ENCODE peak calls at places on chromosomes 2 and 18, in seven cellular contexts. I, G, R, J, U, Z and C are unnamed samples.

GRCh38 chr2:101696272-101697123 is 1.0 kb upstream of the MAP4K4 start:
- DNase-seq in I (peak; percentile 33), G (no peak), R (no peak), J (peak; percentile 49), U (no peak), Z (peak; percentile 45), C (peak; percentile 63)

GRCh38 chr2:219059725-219060682 is 717 bp downstream of the IHH start:
- DNase-seq in I (no peak), G (peak; percentile 62), R (no peak), J (peak; percentile 72), U (no peak), Z (no peak), C (peak; percentile 33)

GRCh38 chr18:56574827-56575226 is 63.6 kb downstream of the TXNL1 start:
- DNase-seq in I (no peak), G (no peak), R (peak; percentile 35), J (no peak), U (no peak), Z (peak; percentile 75), C (peak; percentile 34)

GRCh38 chr18:12399231-12399630 is 8.5 kb upstream of the PRELID3A start:
- DNase-seq in I (no peak), G (no peak), R (no peak), J (no peak), U (no peak), Z (no peak), C (no peak)

GRCh38 chr18:69365658-69366057 is 35.0 kb upstream of the DOK6 start:
- DNase-seq in I (no peak), G (no peak), R (no peak), J (no peak), U (no peak), Z (no peak), C (no peak)

GRCh38 chr2:113173563-113174368 is at the start of gene PSD4:
- DNase-seq in I (no peak), G (peak; percentile 78), R (no peak), J (peak; percentile 70), U (peak; percentile 73), Z (peak; percentile 68), C (peak; percentile 65)

GRCh38 chr2:162344617-162344950 is 652 bp downstream of the GCA start:
- DNase-seq in I (no peak), G (no peak), R (no peak), J (no peak), U (no peak), Z (no peak), C (no peak)

GRCh38 chr2:9179572-9180201 is 26.9 kb upstream of the ASAP2 start:
- DNase-seq in I (peak; percentile 52), G (no peak), R (peak; percentile 90), J (peak; percentile 57), U (no peak), Z (peak; percentile 63), C (peak; percentile 38)

GRCh38 chr18:44958450-44958849 is 277.8 kb downstream of the SETBP1 start:
- DNase-seq in I (no peak), G (no peak), R (no peak), J (no peak), U (no peak), Z (no peak), C (no peak)

GRCh38 chr2:169397697-169398096 is 35.4 kb upstream of the LRP2 start:
- DNase-seq in I (no peak), G (no peak), R (no peak), J (no peak), U (no peak), Z (no peak), C (no peak)

GRCh38 chr18:45771587-45771986 is 47.6 kb downstream of the SLC14A1 start:
- DNase-seq in I (no peak), G (no peak), R (peak; percentile 78), J (no peak), U (no peak), Z (no peak), C (no peak)

GRCh38 chr2:143530753-143531152 is 401.5 kb downstream of the ARHGAP15 start:
- DNase-seq in I (no peak), G (no peak), R (peak; percentile 8), J (no peak), U (no peak), Z (no peak), C (no peak)

GRCh38 chr2:126661702-126662465 is 5.9 kb downstream of the GYPC start:
- DNase-seq in I (no peak), G (no peak), R (no peak), J (no peak), U (no peak), Z (peak; percentile 58), C (no peak)

GRCh38 chr2:8282858-8283252 is 399.0 kb upstream of the ID2 start:
- DNase-seq in I (no peak), G (no peak), R (no peak), J (no peak), U (no peak), Z (no peak), C (no peak)

GRCh38 chr2:63861220-63861822 is 19.6 kb downstream of the UGP2 start:
- DNase-seq in I (peak; percentile 51), G (no peak), R (peak; percentile 58), J (no peak), U (no peak), Z (peak; percentile 31), C (peak; percentile 72)

GRCh38 chr2:216319771-216320170 is 52.5 kb downstream of the MARCHF4 start:
- DNase-seq in I (no peak), G (no peak), R (peak; percentile 40), J (no peak), U (no peak), Z (no peak), C (no peak)

GRCh38 chr2:24824071-24824588 is 30.9 kb downstream of the CENPO start:
- DNase-seq in I (no peak), G (no peak), R (no peak), J (no peak), U (no peak), Z (no peak), C (no peak)

GRCh38 chr2:24820598-24821432 is 27.6 kb downstream of the CENPO start:
- DNase-seq in I (no peak), G (no peak), R (no peak), J (no peak), U (no peak), Z (no peak), C (no peak)

GRCh38 chr2:24820175-24820513 is 26.9 kb downstream of the CENPO start:
- DNase-seq in I (no peak), G (no peak), R (no peak), J (no peak), U (no peak), Z (no peak), C (no peak)

GRCh38 chr2:24821433-24821891 is 28.2 kb downstream of the CENPO start:
- DNase-seq in I (no peak), G (no peak), R (no peak), J (no peak), U (no peak), Z (no peak), C (no peak)

GRCh38 chr2:24822049-24822706 is 29.0 kb downstream of the CENPO start:
- DNase-seq in I (no peak), G (no peak), R (no peak), J (no peak), U (no peak), Z (no peak), C (no peak)
- H3K27ac ChIP-seq in I (no peak overlapping the region), G (no peak overlapping the region), R (no peak overlapping the region), J (no peak overlapping the region), U (no peak overlapping the region), Z (no peak overlapping the region), C (no peak overlapping the region)

GRCh38 chr2:32738939-32739338 is 111.1 kb downstream of the TTC27 start:
- DNase-seq in I (no peak), G (no peak), R (peak; percentile 51), J (no peak), U (no peak), Z (no peak), C (no peak)

GRCh38 chr2:32742381-32742780 is 114.5 kb downstream of the TTC27 start:
- DNase-seq in I (no peak), G (no peak), R (no peak), J (no peak), U (no peak), Z (no peak), C (no peak)

GRCh38 chr2:32743480-32744236 is 115.8 kb downstream of the TTC27 start:
- DNase-seq in I (no peak), G (no peak), R (peak; percentile 58), J (no peak), U (no peak), Z (no peak), C (no peak)

GRCh38 chr2:32739679-32740078 is 111.8 kb downstream of the TTC27 start:
- DNase-seq in I (no peak), G (no peak), R (no peak), J (no peak), U (no peak), Z (no peak), C (no peak)

DNA sequence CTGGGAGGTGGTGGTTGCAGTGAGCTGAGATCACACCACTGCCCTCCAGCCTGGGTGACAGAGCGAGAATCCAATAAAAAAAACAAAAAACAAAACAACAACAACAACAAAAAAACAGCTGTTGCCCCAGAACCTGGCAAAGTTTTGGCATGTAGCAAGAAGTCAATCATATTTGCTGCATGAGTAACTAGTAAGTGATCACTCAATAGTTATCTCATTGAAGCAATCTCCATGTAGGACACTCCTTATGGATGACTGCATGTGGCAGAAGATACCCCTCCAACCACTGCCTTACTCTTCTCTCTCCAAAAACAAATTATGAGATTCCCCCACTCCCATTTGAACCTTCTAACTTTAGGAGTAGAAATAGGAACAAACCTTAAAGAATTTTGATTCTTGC is 113.7 kb downstream of the TTC27 start:
- DNase-seq in I (no peak), G (no peak), R (no peak), J (no peak), U (no peak), Z (no peak), C (no peak)
- TF ChIP-seq POLR2A in I (no peak), G (no peak), R (no peak), J (no peak), U (no peak), Z (no peak), C (no peak)

GRCh38 chr2:11368059-11368572 is 23.7 kb upstream of the ROCK2 start:
- DNase-seq in I (no peak), G (peak; percentile 69), R (no peak), J (no peak), U (no peak), Z (peak; percentile 55), C (peak; percentile 19)
- H3K4me3 ChIP-seq in I (no peak overlapping the region), G (no peak overlapping the region), R (no peak overlapping the region), J (no peak overlapping the region), U (peak overlapping the region; percentile 40), Z (no peak overlapping the region), C (no peak overlapping the region)

DNA sequence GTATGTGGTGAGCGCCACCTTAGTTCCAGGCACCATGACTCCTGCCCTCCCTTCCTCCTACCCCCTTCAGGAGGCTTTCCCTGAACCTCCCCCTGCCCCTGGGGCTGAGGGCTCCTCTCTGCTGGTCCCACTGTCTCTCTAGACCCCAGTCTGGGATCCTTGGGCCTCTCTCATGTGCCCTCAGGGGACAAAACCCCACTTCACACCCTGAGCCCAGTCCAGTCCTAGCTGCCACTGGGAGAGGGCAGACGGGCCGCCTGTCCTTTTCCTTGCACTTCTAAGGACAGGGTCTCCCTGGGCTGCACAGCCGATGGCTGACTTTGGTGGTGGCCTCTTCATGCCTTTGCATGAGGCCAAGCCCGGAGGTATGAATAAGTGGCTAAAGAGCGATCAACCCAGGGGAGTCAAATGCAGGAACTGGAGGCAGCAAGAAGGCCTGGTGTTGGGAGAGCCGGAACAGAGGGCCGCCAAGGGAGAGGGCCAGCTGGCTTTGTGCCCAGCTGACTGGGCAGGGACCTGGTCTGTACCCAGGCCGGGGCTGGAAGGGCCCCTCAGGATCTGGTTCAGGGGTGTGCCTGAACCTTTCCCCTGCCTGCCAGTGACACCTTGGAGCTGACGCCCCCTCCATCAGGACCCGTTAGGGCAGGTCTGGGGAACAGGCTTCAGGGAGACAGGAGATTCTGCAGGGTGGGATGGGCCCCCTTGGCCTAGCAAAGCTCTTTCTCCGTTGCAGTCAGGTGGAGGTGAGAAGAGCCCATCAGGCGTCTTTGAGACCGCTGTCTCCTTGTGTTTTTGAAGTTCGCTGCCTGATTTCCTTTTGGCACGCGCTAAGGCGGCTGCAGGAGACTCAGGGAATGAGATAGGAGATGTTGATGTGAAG is 29.6 kb downstream of the GLI2 start:
- DNase-seq in I (peak; percentile 47), G (peak; percentile 42), R (peak; percentile 48), J (peak; percentile 42), U (no peak), Z (peak; percentile 64), C (no peak)
- H3K27ac ChIP-seq in I (peak overlapping the region; percentile 80), G (peak overlapping the region; percentile 37), R (peak overlapping the region; percentile 84), J (peak overlapping the region; percentile 65), U (peak overlapping the region; percentile 36), Z (peak overlapping the region; percentile 66), C (peak overlapping the region; percentile 68)